ENCODE peak calls at places on chromosome 11, in four cellular contexts. L, Q, A and F are unnamed samples.

GRCh38 chr11:102912482-102912830 is 37.7 kb upstream of the MMP12 start:
- DNase-seq in L (no peak), Q (no peak), A (no peak), F (no peak)

GRCh38 chr11:38680166-38680565 is 2082.1 kb upstream of the RAG2 start:
- DNase-seq in Q (no peak), L (no peak), A (no peak), F (no peak)

GRCh38 chr11:113730887-113731726 is 25.0 kb upstream of the TMPRSS5 start:
- DNase-seq in L (peak), Q (peak), A (peak), F (peak)

GRCh38 chr11:68354181-68354872 is 41.9 kb downstream of the LRP5 start:
- DNase-seq in L (peak), A (no peak), Q (no peak), F (no peak)

GRCh38 chr11:67438121-67438902 is 830 bp upstream of the PTPRCAP start:
- DNase-seq in L (no peak), Q (no peak), A (no peak), F (no peak)

GRCh38 chr11:12840871-12841516 is 166.8 kb downstream of the TEAD1 start:
- DNase-seq in A (no peak), Q (peak), L (no peak), F (no peak)

GRCh38 chr11:18245396-18245795 is 3.1 kb downstream of the SAA2 start:
- DNase-seq in L (no peak), A (no peak), Q (no peak), F (no peak)

GRCh38 chr11:6746086-6746618 is 25.6 kb downstream of the OR2AG2 start:
- DNase-seq in A (no peak), L (peak), Q (no peak), F (no peak)

GRCh38 chr11:10497371-10498021 is 42.4 kb downstream of the AMPD3 start:
- DNase-seq in Q (peak), L (no peak), A (peak), F (no peak)

GRCh38 chr11:65439331-65440181 is 17.0 kb downstream of the NEAT1 start:
- DNase-seq in L (peak), A (no peak), Q (no peak), F (no peak)

GRCh38 chr11:35305670-35306382 is 113.5 kb downstream of the SLC1A2 start:
- DNase-seq in A (peak), Q (peak), L (peak), F (peak)

GRCh38 chr11:113184498-113184897 is 129.9 kb upstream of the TTC12 start:
- DNase-seq in Q (no peak), L (peak), A (no peak), F (no peak)

GRCh38 chr11:69480547-69481392 is 693 bp upstream of the LINC01488 start:
- DNase-seq in Q (no peak), L (peak), A (no peak), F (no peak)

GRCh38 chr11:106786251-106786650 is 232.0 kb downstream of the GUCY1A2 start:
- DNase-seq in A (no peak), Q (no peak), L (peak), F (no peak)

GRCh38 chr11:1693327-1694063 is 3.5 kb upstream of the KRTAP5-6 start:
- DNase-seq in L (peak), A (peak), Q (peak), F (peak)

GRCh38 chr11:64286801-64287159 is 1.1 kb downstream of the GPR137 start:
- DNase-seq in A (no peak), Q (no peak), L (no peak), F (no peak)
- TF ChIP-seq CTCF in A (no peak), Q (no peak), L (no peak), F (no peak)

DNA sequence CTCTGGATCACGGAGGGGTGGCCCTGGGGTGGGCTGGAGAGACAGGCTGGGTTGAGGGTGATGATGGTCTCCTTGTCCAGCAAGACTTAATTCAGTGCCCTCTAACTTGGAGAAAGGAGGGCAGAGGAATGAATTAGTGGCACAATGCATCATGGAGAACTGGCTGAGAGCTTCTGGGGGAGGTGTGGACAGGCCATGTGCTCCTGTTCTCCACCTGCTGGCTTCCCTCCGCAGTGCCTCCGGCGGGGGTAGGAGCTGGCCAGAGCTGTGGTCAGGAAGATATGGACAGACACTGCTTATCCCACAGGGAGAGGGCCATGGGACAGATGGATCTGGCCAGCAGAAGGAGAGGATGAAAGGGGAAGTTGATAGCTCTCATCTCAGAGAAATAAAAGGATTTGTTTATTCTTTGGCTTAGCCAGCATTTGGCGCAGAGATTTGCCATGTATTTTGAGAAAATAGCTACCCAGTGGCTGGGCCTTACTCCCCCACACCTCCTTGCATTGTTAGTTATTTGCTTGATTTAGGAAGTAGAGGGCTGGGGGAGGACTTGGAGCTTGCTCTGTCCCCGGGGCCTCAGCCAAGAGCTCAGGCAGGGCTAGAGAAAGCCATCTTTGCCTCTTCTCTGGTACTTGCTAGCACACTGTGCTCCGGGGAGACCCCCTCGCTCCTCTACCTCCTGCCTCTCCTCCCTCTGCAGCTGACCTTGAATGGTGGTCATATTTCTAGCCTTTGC is 93.2 kb downstream of the SCN3B start:
- DNase-seq in L (peak), Q (peak), A (peak), F (no peak)
- TF ChIP-seq CTCF in L (peak), Q (peak), A (peak), F (peak)

GRCh38 chr11:83558281-83558680 is 272.1 kb upstream of the CCDC90B start:
- DNase-seq in L (no peak), Q (no peak), A (no peak), F (no peak)
- TF ChIP-seq CTCF in L (no peak), Q (no peak), A (no peak), F (no peak)

GRCh38 chr11:87463486-87464102 is 425.9 kb downstream of the TMEM135 start:
- DNase-seq in Q (peak), L (peak), A (no peak), F (peak)
- TF ChIP-seq CTCF in Q (peak), L (peak), A (peak), F (peak)

GRCh38 chr11:87039371-87039770 is 1.6 kb downstream of the TMEM135 start:
- DNase-seq in Q (no peak), L (peak), A (no peak), F (no peak)

GRCh38 chr11:87035976-87036583 is 1.7 kb upstream of the TMEM135 start:
- DNase-seq in Q (peak), L (no peak), A (no peak), F (no peak)

GRCh38 chr11:87036756-87037449 is 831 bp upstream of the TMEM135 start:
- DNase-seq in Q (no peak), L (no peak), A (no peak), F (no peak)

GRCh38 chr11:87038235-87038960 is 664 bp downstream of the TMEM135 start:
- DNase-seq in L (no peak), Q (no peak), A (no peak), F (no peak)

GRCh38 chr11:87037450-87038234 is at the start of gene TMEM135:
- DNase-seq in A (peak), L (peak), Q (peak), F (peak)
- TF ChIP-seq CTCF in A (no peak), L (no peak), Q (peak), F (peak)

GRCh38 chr11:20672575-20672974 is 3.2 kb downstream of the NELL1 start:
- DNase-seq in A (no peak), L (peak), Q (no peak), F (no peak)
- TF ChIP-seq CTCF in A (peak), L (peak), Q (peak), F (peak)